ENCODE peak calls at places on chromosome 17, in four cellular contexts. H is upper lobe of right lung, V is AG04450, T is pancreas. X is an unnamed sample.

GRCh38 chr17:21351366-21352065 is 24.6 kb upstream of the KCNJ12 start:
- DNase-seq in H (peak; percentile 31), V (no peak), T (no peak), X (no peak)

GRCh38 chr17:18258356-18259038 is at the start of gene FLII:
- DNase-seq in H (no peak), V (no peak), T (peak; percentile 41), X (no peak)

GRCh38 chr17:34076743-34077631 is 178.1 kb upstream of the CCL2 start:
- DNase-seq in H (no peak), V (no peak), T (peak; percentile 83), X (no peak)

GRCh38 chr17:27986805-27987684 is 55.4 kb upstream of the NLK start:
- DNase-seq in H (no peak), V (no peak), T (no peak), X (no peak)

GRCh38 chr17:43175213-43176118 is 4.5 kb downstream of the NBR1 start:
- DNase-seq in H (no peak), V (peak; percentile 50), T (no peak), X (no peak)

GRCh38 chr17:57732062-57732461 is 13.0 kb downstream of the CCDC182 start:
- DNase-seq in H (no peak), V (no peak), T (peak; percentile 70), X (no peak)

GRCh38 chr17:58331815-58332719 is 3.5 kb upstream of the TSPOAP1 start:
- DNase-seq in H (peak; percentile 91), V (no peak), T (no peak), X (no peak)

GRCh38 chr17:40356906-40357861 is 7.4 kb downstream of the GJD3 start:
- DNase-seq in H (no peak), V (no peak), T (no peak), X (no peak)

GRCh38 chr17:61058066-61058465 is 341.6 kb upstream of the TBX2 start:
- DNase-seq in H (no peak), V (no peak), T (no peak), X (no peak)

GRCh38 chr17:67293251-67294203 is 48.5 kb upstream of the HELZ start:
- DNase-seq in H (peak; percentile 85), V (no peak), T (peak; percentile 50), X (no peak)

GRCh38 chr17:12952012-12952411 is 65.8 kb downstream of the ELAC2 start:
- DNase-seq in H (no peak), V (no peak), T (no peak), X (no peak)

GRCh38 chr17:38777641-38778250 is 21.6 kb downstream of the PIP4K2B start:
- DNase-seq in H (no peak), V (no peak), T (no peak), X (no peak)

GRCh38 chr17:72173475-72174116 is 52.8 kb downstream of the SOX9 start:
- DNase-seq in H (no peak), V (no peak), T (no peak), X (no peak)

GRCh38 chr17:82228278-82228841 is 482 bp upstream of the SLC16A3 start:
- DNase-seq in H (peak; percentile 89), V (no peak), T (no peak), X (no peak)

GRCh38 chr17:35684046-35684802 is 47.2 kb upstream of the RASL10B start:
- DNase-seq in H (no peak), V (peak; percentile 1), T (no peak), X (peak; percentile 6)

GRCh38 chr17:2050246-2050866 is 4.5 kb upstream of the HIC1 start:
- DNase-seq in H (peak; percentile 87), V (no peak), T (peak; percentile 59), X (no peak)

GRCh38 chr17:72376486-72377345 is 255.9 kb downstream of the SOX9 start:
- DNase-seq in H (no peak), V (no peak), T (no peak), X (no peak)

GRCh38 chr17:2062571-2063183 is 7.8 kb downstream of the HIC1 start:
- DNase-seq in H (no peak), V (no peak), T (no peak), X (no peak)

GRCh38 chr17:14940946-14941280 is 324.2 kb downstream of the PMP22 start:
- DNase-seq in H (no peak), V (no peak), T (no peak), X (peak; percentile 14)

GRCh38 chr17:70096861-70097260 is 21.8 kb downstream of the KCNJ16 start:
- DNase-seq in H (no peak), V (no peak), T (no peak), X (no peak)

DNA sequence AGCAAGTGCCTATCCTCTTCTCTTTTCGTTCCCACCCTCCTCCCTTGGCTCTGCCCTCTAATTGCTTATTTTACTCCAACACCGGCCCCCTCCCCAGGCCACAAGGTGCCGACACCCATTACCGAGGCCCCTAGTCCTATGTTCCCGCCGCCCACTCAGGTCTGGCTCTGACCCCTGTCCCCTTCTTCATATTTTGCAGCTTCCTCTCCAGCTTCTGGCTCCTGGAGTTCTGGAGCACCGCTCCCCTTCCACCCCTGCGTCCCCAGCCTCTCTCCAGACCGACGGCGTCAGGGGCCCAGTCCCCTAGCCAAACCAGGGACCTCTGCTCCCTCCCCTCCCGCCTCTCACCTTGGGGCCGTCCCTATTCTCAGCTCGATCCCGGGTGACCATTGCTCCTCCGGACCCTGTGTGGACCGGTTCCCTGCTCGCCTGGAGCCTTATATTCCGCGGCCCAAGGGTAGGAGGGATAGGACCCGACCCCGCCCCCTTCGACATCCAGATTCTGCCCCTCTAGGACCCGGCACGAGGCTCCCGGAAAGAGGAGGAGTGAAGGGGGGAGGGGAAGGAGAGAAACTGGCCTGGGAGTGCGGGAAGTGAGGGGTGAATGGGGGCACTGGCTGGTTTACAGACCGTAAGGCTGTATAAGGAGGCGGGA is at the start of gene HES7:
- DNase-seq in H (no peak), V (no peak), T (no peak), X (no peak)
- H3K27ac ChIP-seq in H (no peak within 1 kb of the TSS), V (no peak within 1 kb of the TSS), T (no peak within 1 kb of the TSS), X (peak within 1 kb of the TSS; percentile 94)

DNA sequence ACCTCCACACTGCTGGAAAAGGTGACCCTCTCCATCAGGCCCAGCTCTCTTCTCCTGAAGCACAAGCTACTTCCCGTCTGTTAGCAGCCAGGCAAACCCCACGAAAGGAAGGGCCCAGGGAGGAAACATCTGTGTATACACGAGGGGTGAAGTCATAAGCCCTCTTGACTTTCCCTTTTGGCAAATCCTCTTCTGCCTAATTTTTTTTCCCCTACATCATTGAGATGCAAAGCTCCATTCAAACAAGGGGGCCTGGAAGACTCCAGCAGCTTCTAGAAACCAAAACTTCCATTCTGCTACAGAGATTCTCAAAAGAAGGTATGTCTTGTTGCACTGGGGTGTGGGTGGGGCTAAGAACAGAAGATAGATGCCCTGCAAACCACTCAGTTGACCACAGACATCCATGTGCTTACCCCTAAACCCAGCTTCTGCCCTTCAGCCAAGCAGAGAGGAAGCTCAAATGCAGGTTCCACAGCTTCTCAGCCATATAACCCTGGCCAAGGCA is 145.6 kb upstream of the RCVRN start:
- DNase-seq in H (no peak), V (peak; percentile 34), T (no peak), X (no peak)
- H3K27ac ChIP-seq in H (no peak overlapping the region), V (peak overlapping the region; percentile 47), T (no peak overlapping the region), X (no peak overlapping the region)

GRCh38 chr17:31882571-31882970 is 18.9 kb downstream of the UTP6 start:
- DNase-seq in H (no peak), V (no peak), T (no peak), X (no peak)
- H3K27ac ChIP-seq in H (no peak overlapping the region), V (no peak overlapping the region), T (no peak overlapping the region), X (no peak overlapping the region)

GRCh38 chr17:62615503-62615902 is 12.0 kb upstream of the MRC2 start:
- DNase-seq in H (no peak), V (no peak), T (no peak), X (no peak)
- H3K27ac ChIP-seq in H (no peak overlapping the region), V (no peak overlapping the region), T (no peak overlapping the region), X (no peak overlapping the region)

DNA sequence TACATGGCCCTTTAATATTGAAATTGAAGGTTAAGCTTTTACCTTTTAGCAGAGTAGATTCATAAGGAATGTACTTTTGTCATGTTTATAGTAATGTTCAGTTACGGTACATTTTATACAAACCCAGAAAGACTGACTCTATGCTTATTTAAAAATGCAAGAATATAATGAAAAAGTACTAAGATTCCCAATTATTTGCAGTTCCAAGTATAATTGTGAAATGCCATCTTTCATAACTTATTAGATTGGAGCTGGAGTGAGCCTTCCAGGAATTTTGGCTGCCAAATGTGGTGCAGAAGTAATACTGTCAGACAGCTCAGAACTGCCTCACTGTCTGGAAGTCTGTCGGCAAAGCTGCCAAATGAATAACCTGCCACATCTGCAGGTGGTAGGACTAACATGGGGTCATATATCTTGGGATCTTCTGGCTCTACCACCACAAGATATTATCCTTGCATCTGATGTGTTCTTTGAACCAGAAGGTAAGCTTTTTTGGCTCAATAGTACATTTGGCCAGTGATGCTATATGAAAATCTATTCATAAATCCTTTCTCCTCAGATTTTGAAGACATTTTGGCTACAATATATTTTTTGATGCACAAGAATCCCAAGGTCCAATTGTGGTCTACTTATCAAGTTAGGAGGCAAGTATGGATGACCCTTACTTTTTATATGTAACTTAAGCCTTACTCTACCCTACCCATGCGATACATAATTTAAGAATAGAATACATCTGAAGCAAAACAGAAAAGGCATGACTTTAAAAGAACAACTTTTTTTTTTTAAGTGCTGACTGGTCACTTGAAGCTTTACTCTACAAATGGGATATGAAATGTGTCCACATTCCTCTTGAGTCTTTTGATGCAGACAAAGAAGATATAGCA is 4.2 kb downstream of the SRSF2 start:
- DNase-seq in H (no peak), V (no peak), T (no peak), X (no peak)
- H3K27ac ChIP-seq in H (no peak overlapping the region), V (no peak overlapping the region), T (no peak overlapping the region), X (peak overlapping the region; percentile 95)

GRCh38 chr17:6080711-6081430 is 10.7 kb downstream of the WSCD1 start:
- DNase-seq in H (no peak), V (no peak), T (no peak), X (no peak)

GRCh38 chr17:6086603-6087400 is 16.6 kb downstream of the WSCD1 start:
- DNase-seq in H (no peak), V (no peak), T (no peak), X (no peak)

GRCh38 chr17:6085812-6086211 is 15.6 kb downstream of the WSCD1 start:
- DNase-seq in H (no peak), V (no peak), T (no peak), X (no peak)

GRCh38 chr17:6082335-6082734 is 12.2 kb downstream of the WSCD1 start:
- DNase-seq in H (no peak), V (no peak), T (no peak), X (no peak)

GRCh38 chr17:6084226-6085161 is 14.3 kb downstream of the WSCD1 start:
- DNase-seq in H (no peak), V (no peak), T (no peak), X (no peak)
- H3K27ac ChIP-seq in H (no peak overlapping the region), V (no peak overlapping the region), T (no peak overlapping the region), X (no peak overlapping the region)

GRCh38 chr17:30101686-30102390 is 14.8 kb upstream of the NSRP1 start:
- DNase-seq in H (no peak), V (no peak), T (no peak), X (no peak)

DNA sequence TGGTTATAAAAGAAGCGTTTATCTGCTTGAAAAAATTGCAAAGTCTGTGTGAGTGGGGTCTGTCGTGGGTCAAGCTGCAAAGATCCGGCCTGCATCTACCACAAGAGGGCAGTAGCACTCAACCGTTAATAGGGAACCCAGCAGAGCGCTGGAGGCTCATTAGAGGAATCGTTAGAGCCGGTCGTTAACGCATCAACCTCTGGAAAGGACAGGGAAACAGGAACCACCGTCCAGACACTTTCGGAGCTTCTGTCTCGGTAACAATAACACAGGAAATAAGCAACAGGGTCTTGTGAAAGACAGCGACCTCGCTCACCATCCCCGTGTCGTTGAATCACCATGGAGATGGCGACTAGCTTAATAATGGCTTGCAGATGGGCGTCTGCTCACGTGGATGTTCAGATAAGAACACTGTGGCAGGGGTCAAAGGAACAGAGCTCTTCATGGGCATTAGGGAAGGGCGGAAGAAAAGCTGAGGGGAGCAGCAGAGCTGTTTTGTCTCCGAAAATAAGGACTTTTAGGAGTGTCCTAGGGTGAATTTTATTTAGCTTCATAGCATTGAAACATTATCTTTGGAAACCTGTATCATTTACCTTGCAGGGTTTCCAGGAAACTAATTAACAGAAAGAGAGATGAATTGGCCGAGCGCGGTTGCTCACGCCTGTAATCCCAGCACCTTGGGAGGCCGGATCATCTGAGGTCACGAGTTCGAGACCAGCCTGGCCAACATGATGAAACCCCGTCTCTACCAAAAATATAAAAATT is 11.9 kb upstream of the NSRP1 start:
- DNase-seq in H (peak; percentile 74), V (peak; percentile 41), T (peak; percentile 53), X (no peak)
- H3K27ac ChIP-seq in H (peak overlapping the region; percentile 49), V (no peak overlapping the region), T (peak overlapping the region; percentile 32), X (no peak overlapping the region)

X was measured in epithelial cell of prostate.